ENCODE peak calls at places on chromosomes 1 and 21, in four cellular contexts. W is myocyte, E is HT1080, O is transverse colon. T is an unnamed sample.

GRCh38 chr1:200165493-200166220 is 138.1 kb downstream of the NR5A2 start:
- DNase-seq in W (no peak), E (no peak), O (no peak), T (no peak)

GRCh38 chr1:7068552-7068951 is 283.3 kb downstream of the CAMTA1 start:
- DNase-seq in W (no peak), E (peak), O (no peak), T (no peak)

GRCh38 chr21:45003331-45004058 is 63.7 kb downstream of the SLX9 start:
- DNase-seq in W (no peak), E (no peak), O (peak), T (no peak)

GRCh38 chr1:180053594-180054567 is 99.3 kb downstream of the CEP350 start:
- DNase-seq in W (no peak), E (no peak), O (no peak), T (no peak)

GRCh38 chr21:20856926-20857325 is 141.3 kb upstream of the NCAM2 start:
- DNase-seq in W (no peak), E (no peak), O (no peak), T (no peak)

GRCh38 chr1:174690266-174690665 is 242.5 kb downstream of the GPR52 start:
- DNase-seq in W (no peak), E (no peak), O (no peak), T (no peak)

GRCh38 chr1:58933599-58933926 is 149.7 kb upstream of the JUN start:
- DNase-seq in W (no peak), E (peak), O (no peak), T (no peak)

GRCh38 chr1:223628233-223628632 is 37.3 kb downstream of the CAPN8 start:
- DNase-seq in W (peak), E (peak), O (peak), T (peak)

GRCh38 chr1:79043506-79043905 is 37.0 kb upstream of the ADGRL4 start:
- DNase-seq in W (peak), E (peak), O (no peak), T (no peak)

GRCh38 chr1:30043256-30043655 is 680.1 kb downstream of the MATN1 start:
- DNase-seq in W (no peak), E (no peak), O (no peak), T (no peak)

GRCh38 chr1:37323486-37324377 is 150.6 kb upstream of the ZC3H12A start:
- DNase-seq in W (peak), E (peak), O (no peak), T (no peak)

GRCh38 chr1:51673279-51673678 is 56.4 kb downstream of the OSBPL9 start:
- DNase-seq in W (no peak), E (no peak), O (no peak), T (no peak)

GRCh38 chr1:187689137-187689536 is 860.4 kb downstream of the PLA2G4A start:
- DNase-seq in W (peak), E (peak), O (no peak), T (peak)

GRCh38 chr1:100606438-100606837 is 68.5 kb downstream of the GPR88 start:
- DNase-seq in W (peak), E (peak), O (peak), T (no peak)

GRCh38 chr21:16674949-16675348 is 837.9 kb upstream of the CXADR start:
- DNase-seq in W (no peak), E (no peak), O (no peak), T (no peak)

GRCh38 chr1:206700445-206701036 is 15.8 kb downstream of the MAPKAPK2 start:
- DNase-seq in W (peak), E (no peak), O (no peak), T (no peak)